ENCODE peak calls at places on chromosomes 3 and 15, in five cellular contexts. One of them, this sample, is unnamed.

GRCh38 chr15:75695634-75696302 is 16.9 kb downstream of the CSPG4 start:
- DNase-seq in LoVo: no peak
- DNase-seq in neural progenitor cell: no peak
- DNase-seq in HT1080: no peak
- DNase-seq in spleen: no peak
- DNase-seq in this sample: no peak

GRCh38 chr15:93378547-93378946 is 289.5 kb upstream of the RGMA start:
- DNase-seq in neural progenitor cell: no peak
- DNase-seq in spleen: no peak
- DNase-seq in HT1080: no peak
- DNase-seq in LoVo: no peak
- DNase-seq in this sample: peak

GRCh38 chr3:133944641-133945441 is 49.2 kb upstream of the RAB6B start:
- DNase-seq in LoVo: peak
- DNase-seq in spleen: peak
- DNase-seq in HT1080: peak
- DNase-seq in neural progenitor cell: no peak
- DNase-seq in this sample: no peak

GRCh38 chr3:78507196-78507984 is 1260.4 kb downstream of the ROBO1 start:
- DNase-seq in neural progenitor cell: no peak
- DNase-seq in LoVo: no peak
- DNase-seq in HT1080: no peak
- DNase-seq in spleen: no peak
- DNase-seq in this sample: no peak

GRCh38 chr3:50192689-50193141 is 1.3 kb downstream of the GNAT1 start:
- DNase-seq in HT1080: peak
- DNase-seq in LoVo: peak
- DNase-seq in neural progenitor cell: peak
- DNase-seq in spleen: peak
- DNase-seq in this sample: peak

GRCh38 chr3:66983101-66983500 is 15.0 kb upstream of the KBTBD8 start:
- DNase-seq in HT1080: no peak
- DNase-seq in LoVo: no peak
- DNase-seq in neural progenitor cell: peak
- DNase-seq in spleen: no peak
- DNase-seq in this sample: no peak

GRCh38 chr3:113212155-113212844 is 943 bp downstream of the BOC start:
- DNase-seq in spleen: no peak
- DNase-seq in LoVo: no peak
- DNase-seq in neural progenitor cell: peak
- DNase-seq in HT1080: peak
- DNase-seq in this sample: peak

GRCh38 chr15:67126551-67127333 is 61.3 kb downstream of the SMAD3 start:
- DNase-seq in spleen: peak
- DNase-seq in neural progenitor cell: no peak
- DNase-seq in HT1080: peak
- DNase-seq in LoVo: no peak
- DNase-seq in this sample: no peak

GRCh38 chr3:150411971-150412370 is 3.9 kb downstream of the TSC22D2 start:
- DNase-seq in LoVo: no peak
- DNase-seq in spleen: no peak
- DNase-seq in neural progenitor cell: no peak
- DNase-seq in HT1080: no peak
- DNase-seq in this sample: no peak

GRCh38 chr3:170644711-170645110 is 58.8 kb upstream of the SLC7A14 start:
- DNase-seq in spleen: no peak
- DNase-seq in HT1080: no peak
- DNase-seq in neural progenitor cell: no peak
- DNase-seq in LoVo: no peak
- DNase-seq in this sample: no peak